ENCODE peak calls at places on chromosomes 7 and 10, in ten cellular contexts. N is choroid plexus epithelial cell, O is fibroblast of lung, R is prostate gland, U is thoracic aorta, K is colonic mucosa, C is tibial artery, Y is astrocyte of the spinal cord, V is cardiac muscle cell, D is astrocyte of the cerebellum. A is an unnamed sample.

GRCh38 chr7:36128448-36129047 is 24.5 kb upstream of the EEPD1 start:
- DNase-seq in N (peak; percentile 93), O (peak; percentile 96), R (peak; percentile 92), U (peak; percentile 76), K (peak; percentile 87), C (peak; percentile 93), Y (peak; percentile 94), V (no peak), D (peak; percentile 93), A (peak; percentile 84)

GRCh38 chr10:127734753-127735152 is 2.2 kb upstream of the FOXI2 start:
- DNase-seq in N (no peak), O (no peak), R (no peak), U (no peak), K (no peak), C (no peak), Y (no peak), V (no peak), D (no peak), A (no peak)

GRCh38 chr7:81725496-81726117 is 44.2 kb downstream of the HGF start:
- DNase-seq in N (peak; percentile 85), O (peak; percentile 94), R (no peak), U (no peak), K (no peak), C (no peak), Y (peak; percentile 86), V (no peak), D (peak; percentile 67), A (peak; percentile 81)

GRCh38 chr10:119541459-119542356 is 811 bp downstream of the RGS10 start:
- DNase-seq in N (peak; percentile 7), O (no peak), R (no peak), U (no peak), K (no peak), C (no peak), Y (peak; percentile 16), V (no peak), D (no peak), A (peak; percentile 61)

GRCh38 chr10:61662794-61663259 is at the start of gene CABCOCO1:
- DNase-seq in N (peak; percentile 62), O (peak; percentile 71), R (peak; percentile 67), U (no peak), K (peak; percentile 63), C (peak; percentile 28), Y (peak; percentile 61), V (peak; percentile 87), D (no peak), A (peak; percentile 83)

GRCh38 chr10:3366043-3366442 is 193.5 kb upstream of the PITRM1 start:
- DNase-seq in N (no peak), O (no peak), R (no peak), U (no peak), K (no peak), C (no peak), Y (no peak), V (no peak), D (no peak), A (no peak)

GRCh38 chr10:128684215-128684614 is 558.0 kb upstream of the MKI67 start:
- DNase-seq in N (no peak), O (no peak), R (no peak), U (no peak), K (no peak), C (no peak), Y (no peak), V (no peak), D (no peak), A (no peak)

GRCh38 chr10:53079283-53079682 is 306.7 kb upstream of the MBL2 start:
- DNase-seq in N (no peak), O (peak; percentile 37), R (no peak), U (no peak), K (no peak), C (no peak), Y (no peak), V (no peak), D (peak; percentile 1), A (no peak)

GRCh38 chr10:11305825-11306601 is 288.3 kb downstream of the CELF2 start:
- DNase-seq in N (no peak), O (no peak), R (no peak), U (no peak), K (no peak), C (no peak), Y (no peak), V (no peak), D (no peak), A (no peak)
- TF ChIP-seq CTCF in N (no peak), O (no peak), R (no peak), U (no peak), K (no peak), C (no peak), Y (no peak), V (no peak), D (no peak), A (no peak)

DNA sequence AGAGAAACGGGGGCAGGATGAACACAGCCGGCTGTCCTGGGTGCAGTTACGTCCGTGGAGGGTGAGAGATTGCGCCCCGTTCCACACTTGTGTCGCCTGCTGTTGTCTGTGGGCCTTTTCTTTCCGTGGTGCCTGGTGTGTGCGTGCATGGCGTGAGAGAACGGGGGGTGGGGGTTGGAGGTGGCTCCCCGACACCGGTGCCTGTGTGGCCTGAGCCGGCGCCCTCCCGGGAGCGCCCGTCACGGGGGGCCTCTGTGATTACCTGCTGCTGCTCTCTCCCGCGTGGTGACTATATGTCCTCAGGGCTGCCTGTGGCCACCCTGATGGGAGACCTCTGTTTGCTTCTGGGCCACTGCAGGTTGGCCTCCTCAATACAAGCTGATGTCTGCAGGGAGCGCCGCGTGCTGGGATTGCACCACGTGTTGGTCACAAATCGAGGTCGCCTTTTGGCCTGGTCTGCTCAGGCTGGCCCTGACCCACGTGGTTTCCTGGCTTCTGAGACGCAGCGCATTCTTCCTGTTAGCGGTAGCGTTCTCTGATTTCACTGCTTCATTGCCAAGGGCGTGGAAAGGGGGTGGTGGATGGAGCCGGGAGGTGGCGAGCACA is 10.9 kb upstream of the AP5Z1 start:
- DNase-seq in N (no peak), O (no peak), R (no peak), U (no peak), K (no peak), C (no peak), Y (no peak), V (no peak), D (no peak), A (no peak)
- H3K4me3 ChIP-seq in N (no peak overlapping the region), O (no peak overlapping the region), R (no peak overlapping the region), U (no peak overlapping the region), K (no peak overlapping the region), C (no peak overlapping the region), Y (no peak overlapping the region), V (no peak overlapping the region), D (no peak overlapping the region), A (no peak overlapping the region)

GRCh38 chr10:42975558-42976352 is 101.1 kb upstream of the RET start:
- DNase-seq in N (no peak), O (no peak), R (no peak), U (no peak), K (no peak), C (peak; percentile 15), Y (no peak), V (no peak), D (no peak), A (no peak)
- TF ChIP-seq CTCF in N (no peak), O (no peak), R (no peak), U (no peak), K (no peak), C (no peak), Y (no peak), V (no peak), D (no peak), A (no peak)

DNA sequence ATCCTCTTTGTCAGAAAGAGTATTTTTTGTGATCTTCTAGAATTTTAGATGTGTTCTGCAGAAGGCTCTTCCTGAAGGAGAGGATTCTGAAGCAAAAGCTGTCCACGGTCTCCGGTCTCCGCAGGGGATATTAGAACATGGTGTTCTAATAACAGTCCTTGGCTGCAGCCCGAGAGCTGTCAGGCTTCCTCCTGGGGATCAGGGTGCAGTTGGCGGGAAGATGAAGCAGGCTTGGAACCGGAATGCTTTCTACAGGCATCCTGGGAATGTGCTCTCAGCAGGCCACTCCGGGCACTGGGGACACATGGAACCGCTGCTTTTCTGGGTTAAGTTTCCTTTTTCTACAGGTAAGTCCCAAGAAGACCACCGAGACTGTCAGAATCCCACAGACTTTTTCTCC is 118.6 kb upstream of the PARD3 start:
- DNase-seq in N (peak; percentile 91), O (peak; percentile 25), R (peak; percentile 53), U (no peak), K (no peak), C (peak; percentile 54), Y (peak; percentile 73), V (peak; percentile 20), D (no peak), A (peak; percentile 27)
- H3K4me3 ChIP-seq in N (peak overlapping the region; percentile 5), O (no peak overlapping the region), R (no peak overlapping the region), U (peak overlapping the region; percentile 43), K (no peak overlapping the region), C (no peak overlapping the region), Y (no peak overlapping the region), V (no peak overlapping the region), D (no peak overlapping the region), A (no peak overlapping the region)

GRCh38 chr10:68606918-68607317 is 46.8 kb downstream of the TET1 start:
- DNase-seq in N (no peak), O (peak; percentile 62), R (no peak), U (no peak), K (no peak), C (no peak), Y (no peak), V (no peak), D (no peak), A (peak; percentile 29)

GRCh38 chr10:68604441-68604840 is 44.3 kb downstream of the TET1 start:
- DNase-seq in N (peak; percentile 27), O (no peak), R (no peak), U (no peak), K (no peak), C (no peak), Y (peak; percentile 55), V (no peak), D (no peak), A (peak; percentile 18)

GRCh38 chr10:68602434-68602833 is 42.3 kb downstream of the TET1 start:
- DNase-seq in N (no peak), O (no peak), R (no peak), U (no peak), K (no peak), C (no peak), Y (no peak), V (no peak), D (no peak), A (no peak)

GRCh38 chr10:68601490-68602265 is 41.5 kb downstream of the TET1 start:
- DNase-seq in N (no peak), O (no peak), R (no peak), U (no peak), K (no peak), C (no peak), Y (no peak), V (no peak), D (no peak), A (no peak)

GRCh38 chr10:68603766-68604165 is 43.6 kb downstream of the TET1 start:
- DNase-seq in N (no peak), O (no peak), R (no peak), U (no peak), K (no peak), C (no peak), Y (no peak), V (no peak), D (no peak), A (no peak)
- TF ChIP-seq CTCF in N (no peak), O (no peak), R (no peak), U (no peak), K (no peak), C (no peak), Y (no peak), V (no peak), D (no peak), A (no peak)